ENCODE peak calls at places on chromosomes 5 and 9, in four cellular contexts. One of them, this sample, is unnamed.

GRCh38 chr5:80754900-80755299 is 100.1 kb upstream of the DHFR start:
- DNase-seq in GM23248: peak
- DNase-seq in A549: no peak
- DNase-seq in GM23338: no peak
- DNase-seq in this sample: no peak

GRCh38 chr9:123383512-123384170 is 27.6 kb downstream of the CRB2 start:
- DNase-seq in GM23248: no peak
- DNase-seq in A549: no peak
- DNase-seq in GM23338: no peak
- DNase-seq in this sample: no peak

GRCh38 chr5:173123416-173123815 is 20.9 kb upstream of the BNIP1 start:
- DNase-seq in GM23248: peak
- DNase-seq in A549: no peak
- DNase-seq in GM23338: no peak
- DNase-seq in this sample: no peak

GRCh38 chr9:134058716-134059115 is 9.1 kb downstream of the BRD3 start:
- DNase-seq in GM23248: peak
- DNase-seq in A549: no peak
- DNase-seq in GM23338: no peak
- DNase-seq in this sample: no peak

GRCh38 chr9:121744687-121745395 is 93.4 kb downstream of the DAB2IP start:
- DNase-seq in GM23248: peak
- DNase-seq in A549: no peak
- DNase-seq in GM23338: peak
- DNase-seq in this sample: no peak

GRCh38 chr9:109912082-109912581 is 132.1 kb downstream of the PALM2AKAP2 start:
- DNase-seq in GM23248: peak
- DNase-seq in A549: no peak
- DNase-seq in GM23338: no peak
- DNase-seq in this sample: no peak

GRCh38 chr5:40437452-40437861 is 242.3 kb upstream of the PTGER4 start:
- DNase-seq in GM23248: peak
- DNase-seq in A549: no peak
- DNase-seq in GM23338: no peak
- DNase-seq in this sample: no peak

GRCh38 chr9:136431782-136432350 is 7.8 kb downstream of the INPP5E start:
- DNase-seq in GM23248: no peak
- DNase-seq in A549: no peak
- DNase-seq in GM23338: no peak
- DNase-seq in this sample: no peak

GRCh38 chr9:130143974-130144373 is 28.2 kb upstream of the NCS1 start:
- DNase-seq in GM23248: peak
- DNase-seq in A549: no peak
- DNase-seq in GM23338: no peak
- DNase-seq in this sample: no peak

DNA sequence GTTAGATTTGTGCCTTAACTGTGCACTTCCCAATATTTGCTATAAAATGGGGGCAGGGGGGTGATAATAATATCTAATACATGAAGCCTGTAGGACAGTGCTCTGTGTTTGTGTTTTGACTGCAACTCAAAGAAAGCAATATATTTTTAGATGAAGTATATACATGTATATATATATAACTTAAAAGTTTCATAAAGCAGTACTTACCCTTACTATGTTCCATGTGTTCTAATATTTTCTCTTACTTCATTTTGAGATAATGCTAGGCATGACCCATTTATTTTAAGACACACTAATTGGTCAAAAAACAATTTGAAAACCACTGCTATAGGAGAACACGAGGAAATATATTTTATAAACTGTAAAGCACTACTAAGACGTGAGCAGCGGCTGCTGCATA is 2.4 kb downstream of the TRIM52 start:
- DNase-seq in GM23248: no peak
- DNase-seq in A549: no peak
- DNase-seq in GM23338: no peak
- DNase-seq in this sample: no peak
- H3K4me3 ChIP-seq in GM23248: peak
- H3K4me3 ChIP-seq in A549: no peak
- H3K4me3 ChIP-seq in GM23338: peak
- H3K4me3 ChIP-seq in this sample: no peak

GRCh38 chr5:53035868-53036381 is 46.8 kb downstream of the ITGA2 start:
- DNase-seq in GM23248: peak
- DNase-seq in A549: peak
- DNase-seq in GM23338: peak
- DNase-seq in this sample: no peak

GRCh38 chr5:53039855-53040254 is 50.7 kb downstream of the ITGA2 start:
- DNase-seq in GM23248: no peak
- DNase-seq in A549: no peak
- DNase-seq in GM23338: no peak
- DNase-seq in this sample: no peak

GRCh38 chr5:53034832-53035231 is 45.7 kb downstream of the ITGA2 start:
- DNase-seq in GM23248: no peak
- DNase-seq in A549: no peak
- DNase-seq in GM23338: no peak
- DNase-seq in this sample: no peak

GRCh38 chr5:53038196-53038847 is 49.2 kb downstream of the ITGA2 start:
- DNase-seq in GM23248: no peak
- DNase-seq in A549: no peak
- DNase-seq in GM23338: no peak
- DNase-seq in this sample: no peak

GRCh38 chr5:53037141-53037859 is 48.1 kb downstream of the ITGA2 start:
- DNase-seq in GM23248: peak
- DNase-seq in A549: peak
- DNase-seq in GM23338: no peak
- DNase-seq in this sample: peak
- H3K4me2 ChIP-seq in GM23248: peak
- H3K4me2 ChIP-seq in A549: peak
- H3K4me2 ChIP-seq in GM23338: no peak
- H3K4me2 ChIP-seq in this sample: peak

GRCh38 chr5:181215997-181216982 is 6.8 kb upstream of the TRIM41 start:
- DNase-seq in GM23248: no peak
- DNase-seq in A549: peak
- DNase-seq in GM23338: peak
- DNase-seq in this sample: no peak
- H3K4me3 ChIP-seq in GM23248: peak
- H3K4me3 ChIP-seq in A549: peak
- H3K4me3 ChIP-seq in GM23338: peak
- H3K4me3 ChIP-seq in this sample: no peak

GRCh38 chr9:37238122-37238521 is 117.7 kb downstream of the ZCCHC7 start:
- DNase-seq in GM23248: no peak
- DNase-seq in A549: no peak
- DNase-seq in GM23338: no peak
- DNase-seq in this sample: no peak

GRCh38 chr9:37241340-37241739 is 121.0 kb downstream of the ZCCHC7 start:
- DNase-seq in GM23248: no peak
- DNase-seq in A549: no peak
- DNase-seq in GM23338: no peak
- DNase-seq in this sample: no peak

GRCh38 chr9:37242089-37242488 is 121.7 kb downstream of the ZCCHC7 start:
- DNase-seq in GM23248: no peak
- DNase-seq in A549: no peak
- DNase-seq in GM23338: no peak
- DNase-seq in this sample: no peak

GRCh38 chr9:37239224-37239859 is 119.0 kb downstream of the ZCCHC7 start:
- DNase-seq in GM23248: peak
- DNase-seq in A549: no peak
- DNase-seq in GM23338: peak
- DNase-seq in this sample: no peak

GRCh38 chr9:37239921-37240320 is 119.5 kb downstream of the ZCCHC7 start:
- DNase-seq in GM23248: no peak
- DNase-seq in A549: no peak
- DNase-seq in GM23338: no peak
- DNase-seq in this sample: no peak
- H3K4me2 ChIP-seq in GM23248: no peak
- H3K4me2 ChIP-seq in A549: no peak
- H3K4me2 ChIP-seq in GM23338: no peak
- H3K4me2 ChIP-seq in this sample: no peak